ENCODE peak calls at places on chromosomes 1 and 21, in four cellular contexts. D is IMR-90, B is breast epithelium, V is suprapubic skin. N is an unnamed sample. For H3K4me1, the result is how much of the 10 kb centered on the place peaks cover.

GRCh38 chr1:173205146-173206051 is 1.7 kb downstream of the TNFSF4 start:
- DNase-seq in D (peak), B (peak), V (no peak), N (peak)

GRCh38 chr1:170461762-170462384 is 70.1 kb upstream of the GORAB start:
- DNase-seq in D (peak), B (no peak), V (no peak), N (no peak)

GRCh38 chr1:5494518-5494917 is 497.7 kb downstream of the NPHP4 start:
- DNase-seq in D (no peak), B (peak), V (no peak), N (no peak)

GRCh38 chr1:178086294-178087255 is 7.3 kb upstream of the RASAL2 start:
- DNase-seq in D (peak), B (no peak), V (no peak), N (no peak)

GRCh38 chr1:246785536-246786111 is 61.4 kb downstream of the SCCPDH start:
- DNase-seq in D (peak), B (no peak), V (peak), N (peak)

GRCh38 chr1:6070450-6070974 is 24.8 kb downstream of the KCNAB2 start:
- DNase-seq in D (no peak), B (no peak), V (no peak), N (no peak)

GRCh38 chr21:46079357-46080170 is 18.3 kb upstream of the COL6A2 start:
- DNase-seq in D (peak), B (no peak), V (peak), N (peak)

GRCh38 chr1:7570311-7570710 is 200.8 kb upstream of the VAMP3 start:
- DNase-seq in D (no peak), B (no peak), V (no peak), N (no peak)

GRCh38 chr1:53593758-53594380 is 134.7 kb downstream of the DMRTB1 start:
- DNase-seq in D (no peak), B (no peak), V (no peak), N (no peak)

GRCh38 chr1:245715291-245715701 is 560.5 kb downstream of the KIF26B start:
- DNase-seq in D (peak), B (no peak), V (no peak), N (no peak)

GRCh38 chr1:53869454-53870117 is 20.0 kb downstream of the YIPF1 start:
- DNase-seq in D (no peak), B (no peak), V (no peak), N (no peak)

GRCh38 chr21:33394260-33394659 is 9.0 kb upstream of the IFNGR2 start:
- DNase-seq in D (no peak), B (no peak), V (no peak), N (no peak)

GRCh38 chr1:25947027-25947426 is 40.8 kb upstream of the STMN1 start:
- DNase-seq in D (no peak), B (no peak), V (no peak), N (no peak)

GRCh38 chr1:64744492-64745180 is at the start of gene RAVER2:
- DNase-seq in D (peak), B (peak), V (peak), N (peak)

GRCh38 chr1:193199940-193200339 is 13.5 kb upstream of the B3GALT2 start:
- DNase-seq in D (no peak), B (no peak), V (no peak), N (no peak)

GRCh38 chr1:98940680-98941079 is 64.0 kb downstream of the PLPPR5 start:
- DNase-seq in D (peak), B (no peak), V (no peak), N (peak)

GRCh38 chr1:54987830-54988705 is 7.6 kb downstream of the TMEM61 start:
- DNase-seq in D (peak), B (no peak), V (no peak), N (no peak)

GRCh38 chr1:3067301-3067670 is 1.7 kb upstream of the PRDM16 start:
- DNase-seq in D (no peak), B (no peak), V (no peak), N (no peak)

GRCh38 chr1:165161130-165161529 is 195.4 kb downstream of the LMX1A start:
- DNase-seq in D (no peak), B (no peak), V (no peak), N (no peak)

GRCh38 chr1:53166912-53167311 is 24.5 kb upstream of the SLC1A7 start:
- DNase-seq in D (no peak), B (no peak), V (no peak), N (no peak)

GRCh38 chr1:226438007-226438406 is 30.1 kb upstream of the PARP1 start:
- DNase-seq in D (no peak), B (no peak), V (no peak), N (peak)

GRCh38 chr1:201795066-201795465 is 33.9 kb upstream of the IPO9 start:
- DNase-seq in D (no peak), B (no peak), V (no peak), N (peak)

GRCh38 chr1:247182994-247183393 is 11.2 kb upstream of the ZNF124 start:
- DNase-seq in D (no peak), B (no peak), V (no peak), N (no peak)

GRCh38 chr1:8590696-8591351 is 226.6 kb downstream of the RERE start:
- DNase-seq in D (no peak), B (no peak), V (no peak), N (no peak)

GRCh38 chr1:67192902-67193301 is 26.6 kb downstream of the IL23R start:
- DNase-seq in D (no peak), B (no peak), V (no peak), N (no peak)

GRCh38 chr1:56658254-56658653 is 13.1 kb downstream of the PRKAA2 start:
- DNase-seq in D (no peak), B (no peak), V (no peak), N (no peak)

GRCh38 chr21:19547951-19548635 is 1144.5 kb upstream of the TMPRSS15 start:
- DNase-seq in D (no peak), B (no peak), V (no peak), N (no peak)

GRCh38 chr21:42012763-42013329 is 2.7 kb upstream of the ZBTB21 start:
- DNase-seq in D (no peak), B (no peak), V (peak), N (no peak)

DNA sequence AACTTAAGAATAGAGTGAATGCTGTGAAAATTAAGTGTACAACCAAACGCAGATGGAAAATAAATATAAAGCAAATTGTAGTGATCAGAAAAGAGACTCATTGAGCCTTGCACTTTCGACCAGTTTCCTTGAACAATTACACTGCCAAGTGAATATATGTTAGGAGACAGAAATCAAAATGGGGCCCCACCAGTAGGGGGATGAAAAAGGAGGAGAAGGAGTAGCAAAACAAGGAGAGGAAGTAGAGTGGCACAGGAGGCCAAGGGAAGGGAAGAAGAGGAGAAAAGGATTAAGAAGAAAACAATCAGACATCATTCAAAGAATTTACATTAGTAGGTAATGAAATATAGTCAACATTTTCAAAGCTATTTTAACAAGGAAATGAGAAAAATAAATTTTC is 1770.6 kb downstream of the PLA2G4A start:
- DNase-seq in D (no peak), B (no peak), V (no peak), N (peak)
- TF ChIP-seq CTCF in D (no peak), B (no peak), V (no peak), N (no peak)

GRCh38 chr1:43532716-43533115 is 2.0 kb downstream of the PTPRF start:
- DNase-seq in D (no peak), B (no peak), V (no peak), N (no peak)
- H3K4me1 ChIP-seq in D (under half), B (under half), V (half or more), N (under half)

GRCh38 chr1:119781434-119782210 is 12.9 kb upstream of the HMGCS2 start:
- DNase-seq in D (no peak), B (no peak), V (no peak), N (no peak)
- TF ChIP-seq CTCF in D (no peak), B (no peak), V (no peak), N (no peak)

GRCh38 chr1:113875714-113876113 is 4.2 kb upstream of the PTPN22 start:
- DNase-seq in D (no peak), B (no peak), V (no peak), N (no peak)
- H3K4me1 ChIP-seq in D (under half), B (under half), V (under half), N (under half)

GRCh38 chr1:206430031-206430983 is 40.0 kb upstream of the IKBKE start:
- DNase-seq in D (peak), B (no peak), V (no peak), N (no peak)
- TF ChIP-seq CTCF in D (no peak), B (no peak), V (no peak), N (no peak)

GRCh38 chr1:110007045-110007444 is 22.5 kb downstream of the AHCYL1 start:
- DNase-seq in D (no peak), B (no peak), V (no peak), N (no peak)

GRCh38 chr1:110006516-110006915 is 22.0 kb downstream of the AHCYL1 start:
- DNase-seq in D (no peak), B (no peak), V (no peak), N (no peak)

GRCh38 chr1:110005971-110006370 is 21.4 kb downstream of the AHCYL1 start:
- DNase-seq in D (peak), B (no peak), V (no peak), N (no peak)

GRCh38 chr1:110008971-110009565 is 24.5 kb downstream of the AHCYL1 start:
- DNase-seq in D (no peak), B (no peak), V (no peak), N (no peak)

GRCh38 chr1:110007458-110007857 is 22.9 kb downstream of the AHCYL1 start:
- DNase-seq in D (no peak), B (no peak), V (no peak), N (peak)
- H3K4me1 ChIP-seq in D (under half), B (under half), V (under half), N (under half)

DNA sequence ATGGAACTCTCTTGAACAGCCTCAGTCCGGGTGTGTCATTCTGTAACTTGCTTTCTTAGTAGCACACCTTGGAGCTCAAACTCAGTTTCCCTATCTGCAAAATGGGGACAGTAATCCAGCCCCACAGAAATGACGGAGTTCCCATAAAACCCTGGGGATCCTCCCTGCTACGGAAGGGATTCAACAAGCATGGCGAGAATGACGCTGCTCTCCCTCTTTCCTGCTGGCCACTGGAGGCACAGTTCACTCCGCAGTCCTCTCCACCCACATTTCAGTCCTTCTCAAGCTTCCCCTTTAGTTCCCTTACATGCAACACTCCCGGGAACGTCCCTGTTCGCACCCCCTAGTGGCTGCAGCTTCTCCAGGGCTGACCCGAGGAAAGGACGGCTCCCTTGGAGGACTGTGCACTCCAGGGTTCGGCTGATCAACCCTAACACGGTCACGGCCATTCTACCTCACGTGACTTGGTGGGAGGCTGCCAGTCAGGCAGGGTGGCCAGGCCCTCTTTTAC is 20.6 kb downstream of the RUNX3 start:
- DNase-seq in D (peak), B (no peak), V (no peak), N (peak)
- TF ChIP-seq CTCF in D (peak), B (no peak), V (no peak), N (peak)

GRCh38 chr1:94071956-94072355 is 49.0 kb downstream of the ABCA4 start:
- DNase-seq in D (no peak), B (no peak), V (no peak), N (no peak)
- H3K4me1 ChIP-seq in D (under half), B (under half), V (under half), N (under half)

GRCh38 chr1:213983589-213984386 is 4.0 kb upstream of the PROX1 start:
- DNase-seq in D (no peak), B (no peak), V (no peak), N (no peak)

GRCh38 chr1:213980906-213981305 is 6.9 kb upstream of the PROX1 start:
- DNase-seq in D (no peak), B (no peak), V (no peak), N (no peak)

GRCh38 chr1:213982515-213982813 is 5.3 kb upstream of the PROX1 start:
- DNase-seq in D (no peak), B (no peak), V (no peak), N (no peak)

GRCh38 chr1:213984387-213985180 is 3.2 kb upstream of the PROX1 start:
- DNase-seq in D (no peak), B (no peak), V (no peak), N (no peak)

DNA sequence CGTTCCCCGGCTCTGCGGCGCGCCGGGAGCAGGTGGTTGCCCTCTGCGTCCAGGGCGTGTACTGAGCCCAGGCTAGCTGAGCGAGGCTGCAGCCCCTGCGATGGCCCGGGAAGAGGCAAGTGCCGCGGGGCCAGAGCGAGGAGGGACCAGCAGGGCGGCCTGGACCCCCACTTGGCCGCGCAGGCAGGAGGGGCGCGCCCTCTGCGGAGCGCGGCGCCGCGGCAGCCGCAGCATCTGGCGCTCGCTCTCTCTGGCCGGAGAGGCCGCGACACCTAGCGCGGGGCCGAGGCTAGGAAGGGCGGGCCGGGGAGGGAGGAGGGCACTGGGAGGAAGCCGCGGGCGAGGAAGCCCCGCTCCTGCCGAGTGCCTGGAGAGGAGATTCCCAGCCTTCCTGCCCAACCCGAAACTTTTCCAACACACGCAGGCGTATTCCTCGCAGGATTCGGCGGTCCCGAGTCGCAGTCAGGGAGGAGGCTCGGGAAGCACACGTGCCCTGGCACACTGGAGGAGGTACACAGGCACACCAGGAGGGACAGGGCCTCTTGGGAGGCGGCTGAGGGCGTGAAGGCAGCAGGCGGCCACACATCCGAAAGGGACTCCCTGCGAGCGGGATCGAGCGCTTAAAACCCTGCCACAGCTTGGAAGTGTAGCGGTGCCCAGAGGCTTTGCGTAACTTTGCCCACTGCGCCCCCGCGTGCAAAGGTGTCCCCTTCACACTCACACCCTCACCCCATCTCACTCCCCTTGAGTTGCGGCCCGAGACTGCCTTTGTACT is 4.8 kb upstream of the PROX1 start:
- DNase-seq in D (no peak), B (no peak), V (no peak), N (no peak)
- TF ChIP-seq CTCF in D (no peak), B (no peak), V (no peak), N (no peak)